ENCODE peak calls at places on chromosomes 11 and 22, in seven cellular contexts. I is uterus, J is neuronal stem cell, P is body of pancreas, O is neural progenitor cell, B is GM23248, N is aorta. X is an unnamed sample.

GRCh38 chr11:112590778-112591177 is 330.1 kb upstream of the PLET1 start:
- DNase-seq in N (no peak), I (peak), B (peak), P (no peak), O (no peak), J (no peak), X (no peak)

GRCh38 chr22:42889290-42889689 is 32.2 kb upstream of the ARFGAP3 start:
- DNase-seq in O (no peak), N (no peak), P (no peak), I (no peak), J (no peak), B (no peak), X (no peak)

GRCh38 chr11:8922691-8923090 is 10.1 kb downstream of the C11orf16 start:
- DNase-seq in I (no peak), N (no peak), P (no peak), J (no peak), O (no peak), B (no peak), X (no peak)

GRCh38 chr22:43592470-43592869 is 180.7 kb downstream of the MPPED1 start:
- DNase-seq in O (peak), N (no peak), P (peak), I (no peak), J (peak), B (no peak), X (no peak)

GRCh38 chr22:43993072-43993760 is 30.9 kb upstream of the PARVB start:
- DNase-seq in O (peak), B (peak), N (no peak), I (peak), J (peak), P (peak), X (no peak)

GRCh38 chr11:12771875-12772274 is 97.7 kb downstream of the TEAD1 start:
- DNase-seq in B (peak), J (no peak), N (no peak), P (no peak), I (no peak), O (no peak), X (no peak)

GRCh38 chr22:47177334-47177815 is 414.9 kb downstream of the TBC1D22A start:
- DNase-seq in B (no peak), I (peak), J (no peak), O (no peak), N (peak), P (no peak), X (no peak)

GRCh38 chr11:110505514-110506284 is 76.0 kb downstream of the FDX1 start:
- DNase-seq in B (no peak), P (no peak), N (no peak), J (no peak), I (no peak), O (no peak), X (no peak)

GRCh38 chr22:21876486-21877176 is 9.2 kb upstream of the MAPK1 start:
- DNase-seq in I (no peak), P (no peak), B (peak), O (no peak), J (no peak), N (no peak), X (no peak)

GRCh38 chr11:125123947-125124633 is 12.7 kb upstream of the TMEM218 start:
- DNase-seq in I (peak), P (peak), B (peak), J (no peak), N (no peak), O (peak), X (no peak)

GRCh38 chr11:44564653-44565007 is 833 bp upstream of the CD82 start:
- DNase-seq in J (no peak), I (no peak), N (peak), P (peak), B (peak), O (no peak), X (no peak)

GRCh38 chr11:19368726-19369364 is 128.1 kb upstream of the E2F8 start:
- DNase-seq in P (no peak), O (no peak), I (no peak), N (no peak), B (peak), J (no peak), X (no peak)

GRCh38 chr11:73271936-73272679 is at the start of gene P2RY6:
- DNase-seq in B (peak), I (no peak), N (peak), P (peak), J (no peak), O (no peak), X (no peak)

GRCh38 chr11:19079643-19080440 is 19.3 kb upstream of the MRGPRX2 start:
- DNase-seq in P (peak), B (peak), I (peak), O (no peak), J (no peak), N (no peak), X (no peak)

GRCh38 chr11:131073167-131073566 is 156.9 kb upstream of the SNX19 start:
- DNase-seq in J (no peak), P (no peak), B (peak), I (no peak), O (no peak), N (no peak), X (no peak)

GRCh38 chr11:122853971-122854446 is 15.7 kb downstream of the CRTAM start:
- DNase-seq in J (peak), N (no peak), I (peak), O (peak), P (peak), B (peak), X (peak)

GRCh38 chr11:7413961-7414728 is 71.2 kb upstream of the OLFML1 start:
- DNase-seq in O (peak), P (no peak), N (no peak), I (no peak), B (no peak), J (no peak), X (no peak)

GRCh38 chr11:69874178-69874983 is 55.2 kb upstream of the FGF3 start:
- DNase-seq in B (no peak), N (no peak), P (no peak), O (no peak), I (peak), J (no peak), X (no peak)

GRCh38 chr22:44862981-44863860 is 110.8 kb downstream of the ARHGAP8 start:
- DNase-seq in N (no peak), I (no peak), P (no peak), J (no peak), O (peak), B (no peak), X (no peak)

GRCh38 chr11:46845740-46846509 is at the start of gene CKAP5:
- DNase-seq in J (peak), B (peak), O (peak), I (peak), P (peak), N (peak), X (peak)

GRCh38 chr11:55949330-55949729 is 13.1 kb upstream of the OR5I1 start:
- DNase-seq in I (no peak), B (no peak), O (no peak), P (no peak), N (no peak), J (no peak), X (no peak)

GRCh38 chr11:64799256-64799924 is 3.6 kb downstream of the MAP4K2 start:
- DNase-seq in B (no peak), I (no peak), P (no peak), J (no peak), O (no peak), N (no peak), X (no peak)

DNA sequence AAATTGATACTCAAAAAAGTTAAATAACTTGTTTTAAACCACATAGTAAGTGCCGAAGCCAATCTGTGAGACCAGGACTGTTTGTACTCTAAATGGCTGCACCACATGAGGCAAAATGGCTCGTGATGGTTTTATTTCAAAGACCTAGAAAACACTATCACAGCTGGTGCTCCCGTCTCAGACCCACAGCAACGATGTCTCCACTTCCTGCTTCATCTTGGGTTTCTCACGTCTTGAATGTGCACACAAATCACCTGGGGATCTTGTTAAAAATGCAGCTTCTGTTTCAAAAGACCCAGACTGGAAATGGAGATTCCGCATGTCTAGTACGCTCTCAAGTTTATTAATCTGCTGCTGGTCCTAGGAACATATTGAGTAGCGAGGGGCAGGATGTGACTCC is 1.2 kb downstream of the CD3E start:
- DNase-seq in I (no peak), O (no peak), B (no peak), N (no peak), P (no peak), J (no peak), X (no peak)
- H3K4me3 ChIP-seq in I (no peak), O (no peak), B (no peak), N (no peak), P (no peak), J (no peak), X (no peak)

GRCh38 chr11:103894034-103894433 is 142.4 kb upstream of the DDI1 start:
- DNase-seq in O (no peak), I (no peak), J (no peak), N (no peak), P (no peak), B (no peak), X (no peak)

GRCh38 chr11:103898577-103899336 is 137.7 kb upstream of the DDI1 start:
- DNase-seq in I (no peak), N (no peak), P (no peak), B (no peak), J (no peak), O (no peak), X (no peak)

GRCh38 chr11:103898065-103898464 is 138.4 kb upstream of the DDI1 start:
- DNase-seq in I (no peak), J (no peak), N (no peak), O (no peak), P (no peak), B (no peak), X (no peak)

GRCh38 chr11:103894673-103895072 is 141.8 kb upstream of the DDI1 start:
- DNase-seq in N (no peak), P (no peak), J (no peak), O (no peak), B (no peak), I (no peak), X (no peak)

DNA sequence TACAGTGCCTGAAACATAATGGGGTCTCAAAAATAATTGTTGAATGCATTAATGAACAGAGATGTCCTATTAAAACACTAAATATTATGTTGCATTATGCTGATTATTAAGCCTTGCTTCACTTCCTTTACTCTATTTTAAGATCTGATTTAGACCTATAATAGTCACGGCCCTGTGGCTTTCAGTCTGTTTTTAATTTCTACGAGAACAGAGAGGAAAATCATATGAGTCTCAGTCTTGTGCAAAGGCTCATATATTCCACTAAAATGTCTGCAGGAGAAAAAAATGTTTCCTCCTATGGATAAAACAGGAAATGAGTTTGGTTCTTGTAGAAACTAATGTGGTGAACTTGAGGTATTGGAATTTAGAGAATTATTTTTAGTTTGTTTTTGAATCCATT is 139.3 kb upstream of the DDI1 start:
- DNase-seq in B (peak), O (no peak), J (no peak), N (no peak), I (no peak), P (no peak), X (no peak)
- H3K4me3 ChIP-seq in B (peak), O (no peak), J (no peak), N (no peak), I (no peak), P (no peak), X (no peak)

GRCh38 chr22:33909075-33909458 is 11.2 kb downstream of the LARGE1 start:
- DNase-seq in I (peak), J (no peak), O (no peak), N (no peak), P (no peak), B (peak), X (no peak)

GRCh38 chr22:33909906-33910305 is 10.4 kb downstream of the LARGE1 start:
- DNase-seq in O (no peak), N (no peak), I (no peak), J (no peak), P (no peak), B (peak), X (no peak)

GRCh38 chr22:33906475-33906874 is 13.8 kb downstream of the LARGE1 start:
- DNase-seq in O (no peak), N (no peak), J (no peak), P (no peak), B (no peak), I (no peak), X (no peak)

GRCh38 chr22:33906954-33907353 is 13.3 kb downstream of the LARGE1 start:
- DNase-seq in B (no peak), O (no peak), P (no peak), J (no peak), N (no peak), I (no peak), X (no peak)

DNA sequence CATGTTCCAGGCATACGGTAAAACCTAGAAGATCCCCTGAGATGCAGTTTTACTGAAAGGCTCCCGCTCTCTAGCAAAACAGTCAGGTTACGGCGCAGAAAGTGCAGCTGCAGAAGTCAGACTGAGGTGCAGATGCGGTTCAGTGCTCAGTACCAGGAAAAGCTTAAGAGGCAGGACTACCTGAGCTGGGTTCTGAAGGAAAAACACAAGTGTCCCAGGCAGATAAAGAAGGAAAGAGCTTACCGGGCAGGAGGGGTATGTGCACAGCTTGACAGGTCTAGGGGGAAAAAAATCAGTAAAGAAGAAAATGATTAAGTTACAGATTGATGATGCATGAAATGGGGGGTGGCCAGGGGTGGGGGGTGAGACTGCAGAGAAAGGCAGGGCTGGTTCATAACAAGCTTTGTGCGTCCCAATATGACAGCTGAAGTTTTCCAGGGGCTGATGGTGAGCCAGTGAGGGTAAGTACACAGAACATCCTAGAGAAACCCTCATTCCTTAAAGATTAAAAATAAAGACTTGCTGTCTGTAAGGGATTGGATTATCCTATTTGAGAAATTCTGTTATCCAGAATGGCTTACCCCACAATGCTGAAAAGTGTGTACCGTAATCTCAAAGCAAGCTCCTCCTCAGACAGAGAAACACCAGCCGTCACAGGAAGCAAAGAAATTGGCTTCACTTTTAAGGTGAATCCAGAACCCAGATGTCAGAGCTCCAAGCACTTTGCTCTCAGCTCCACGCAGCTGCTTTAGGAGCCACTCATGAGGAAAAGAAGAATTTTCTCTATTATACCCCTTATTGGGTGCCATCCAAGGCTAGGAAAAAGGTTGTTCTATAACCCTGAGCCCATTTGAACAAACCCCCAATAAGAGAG is 11.8 kb downstream of the LARGE1 start:
- DNase-seq in B (no peak), I (no peak), O (no peak), J (no peak), N (no peak), P (no peak), X (no peak)
- H3K4me3 ChIP-seq in B (no peak), I (no peak), O (no peak), J (no peak), N (no peak), P (no peak), X (no peak)

GRCh38 chr11:927871-928270 is 2.2 kb downstream of the AP2A2 start:
- DNase-seq in N (no peak), P (no peak), J (no peak), I (no peak), O (no peak), B (no peak), X (no peak)
- H3K4me3 ChIP-seq in N (no peak), P (no peak), J (no peak), I (no peak), O (no peak), B (no peak), X (no peak)

GRCh38 chr11:109023029-109023428 is 358.2 kb downstream of the DDX10 start:
- DNase-seq in O (no peak), J (no peak), B (peak), P (no peak), I (no peak), N (no peak), X (no peak)
- H3K4me3 ChIP-seq in O (no peak), J (no peak), B (no peak), P (no peak), I (no peak), N (no peak), X (no peak)